ENCODE peak calls at places on chromosome 7, in six cellular contexts. I, E, O, N, T and X are unnamed samples.

GRCh38 chr7:149302865-149303264 is 40.9 kb downstream of the ZNF783 start:
- DNase-seq in O (no peak), E (no peak), I (no peak), T (no peak), N (no peak), X (no peak)

GRCh38 chr7:154953006-154953684 is 49.8 kb downstream of the PAXIP1 start:
- DNase-seq in N (peak), I (peak), T (peak), O (peak), E (peak), X (no peak)

GRCh38 chr7:748446-748845 is 21.4 kb upstream of the PRKAR1B start:
- DNase-seq in N (no peak), I (peak), T (no peak), E (no peak), O (no peak), X (no peak)

GRCh38 chr7:133562617-133563016 is 309.7 kb downstream of the EXOC4 start:
- DNase-seq in I (no peak), O (no peak), N (no peak), E (no peak), T (no peak), X (no peak)

GRCh38 chr7:135342887-135343286 is 109.2 kb downstream of the STRA8 start:
- DNase-seq in I (peak), T (no peak), E (no peak), O (no peak), N (peak), X (no peak)

GRCh38 chr7:20270867-20271266 is 53.7 kb upstream of the MACC1 start:
- DNase-seq in E (no peak), I (no peak), N (no peak), O (no peak), T (no peak), X (no peak)

GRCh38 chr7:83162402-83163256 is at the start of gene PCLO:
- DNase-seq in N (peak), O (peak), E (peak), T (peak), I (peak), X (peak)

GRCh38 chr7:405489-406211 is 114.0 kb downstream of the PDGFA start:
- DNase-seq in E (no peak), O (no peak), T (no peak), N (no peak), I (peak), X (no peak)

GRCh38 chr7:153675141-153675540 is 377.1 kb upstream of the DPP6 start:
- DNase-seq in O (no peak), N (no peak), I (no peak), T (no peak), E (no peak), X (no peak)

GRCh38 chr7:77367976-77368375 is 48.2 kb downstream of the GSAP start:
- DNase-seq in N (no peak), E (no peak), T (no peak), O (no peak), I (no peak), X (no peak)

GRCh38 chr7:116588225-116588624 is 63.4 kb downstream of the CAV1 start:
- DNase-seq in T (no peak), O (no peak), I (no peak), N (no peak), E (peak), X (no peak)

GRCh38 chr7:92910076-92910475 is 73.7 kb upstream of the CDK6 start:
- DNase-seq in T (no peak), E (no peak), N (no peak), I (no peak), O (no peak), X (no peak)

GRCh38 chr7:26200113-26200443 is 468 bp downstream of the HNRNPA2B1 start:
- DNase-seq in E (peak), O (peak), N (peak), T (peak), I (peak), X (peak)

GRCh38 chr7:143477501-143478150 is at the start of gene TAS2R41:
- DNase-seq in O (peak), N (no peak), I (no peak), T (no peak), E (no peak), X (no peak)

GRCh38 chr7:143361552-143362125 is 874 bp downstream of the FAM131B start:
- DNase-seq in I (no peak), E (no peak), T (no peak), O (no peak), N (no peak), X (no peak)

GRCh38 chr7:143965280-143965679 is 10.6 kb downstream of the OR2F1 start:
- DNase-seq in N (no peak), O (no peak), T (no peak), I (no peak), E (no peak), X (no peak)

GRCh38 chr7:112205348-112206237 is 606 bp downstream of the DOCK4 start:
- DNase-seq in E (peak), O (peak), I (peak), N (peak), T (peak), X (peak)

GRCh38 chr7:111113263-111114017 is 22.5 kb downstream of the LRRN3 start:
- DNase-seq in I (no peak), O (no peak), T (no peak), E (no peak), N (no peak), X (no peak)

GRCh38 chr7:37208528-37208927 is 240.1 kb downstream of the ELMO1 start:
- DNase-seq in O (peak), E (peak), N (no peak), I (peak), T (no peak), X (peak)

GRCh38 chr7:94190599-94191061 is 186.5 kb upstream of the BET1 start:
- DNase-seq in I (no peak), O (no peak), T (no peak), E (no peak), N (no peak), X (no peak)

GRCh38 chr7:1819258-1819841 is 149.3 kb downstream of the ELFN1 start:
- DNase-seq in O (no peak), E (no peak), N (no peak), T (no peak), I (no peak), X (no peak)

GRCh38 chr7:73431041-73431835 is 2.3 kb upstream of the FZD9 start:
- DNase-seq in N (no peak), T (no peak), E (no peak), I (no peak), O (no peak), X (no peak)

GRCh38 chr7:84939888-84940287 is 247.0 kb downstream of the SEMA3D start:
- DNase-seq in O (no peak), N (no peak), I (no peak), T (no peak), E (no peak), X (no peak)

GRCh38 chr7:48089415-48089975 is 430 bp downstream of the UPP1 start:
- DNase-seq in N (peak), T (peak), I (peak), E (no peak), O (peak), X (no peak)

GRCh38 chr7:33965116-33965827 is 59.9 kb downstream of the BMPER start:
- DNase-seq in T (no peak), N (no peak), I (no peak), E (no peak), O (no peak), X (no peak)

GRCh38 chr7:141585592-141586510 is 34.6 kb downstream of the AGK start:
- DNase-seq in E (no peak), I (no peak), O (no peak), T (peak), N (no peak), X (no peak)

GRCh38 chr7:68038621-68039314 is 1042.1 kb downstream of the TYW1 start:
- DNase-seq in O (no peak), N (no peak), T (no peak), I (no peak), E (no peak), X (no peak)

GRCh38 chr7:3436746-3437145 is 135.7 kb downstream of the SDK1 start:
- DNase-seq in E (no peak), T (no peak), O (no peak), N (no peak), I (no peak), X (no peak)

GRCh38 chr7:690478-691360 is 35.8 kb upstream of the DNAAF5 start:
- DNase-seq in T (no peak), E (no peak), N (no peak), O (no peak), I (no peak), X (no peak)

GRCh38 chr7:66250711-66251110 is 45.6 kb downstream of the TPST1 start:
- DNase-seq in T (no peak), O (no peak), N (no peak), E (no peak), I (no peak), X (no peak)

GRCh38 chr7:137443616-137444015 is 100.1 kb upstream of the PTN start:
- DNase-seq in I (no peak), E (no peak), N (no peak), T (no peak), O (no peak), X (no peak)

GRCh38 chr7:29457565-29457971 is 106.1 kb upstream of the PRR15 start:
- DNase-seq in T (no peak), O (peak), N (no peak), E (no peak), I (no peak), X (no peak)

GRCh38 chr7:83957333-83957732 is 237.3 kb downstream of the SEMA3A start:
- DNase-seq in E (no peak), I (no peak), N (no peak), T (no peak), O (no peak), X (no peak)